ENCODE peak calls at places on chromosome X, in ten cellular contexts. E, S, P, D, V, J, X, Z, T and N are unnamed samples.

GRCh38 chrX:47210661-47211425 is 7.6 kb upstream of the CDK16 start:
- DNase-seq in V (no peak), D (no peak), S (peak; percentile 55), X (no peak), Z (no peak), P (no peak), E (no peak), J (no peak), T (no peak), N (no peak)

GRCh38 chrX:130163350-130163851 is 2.2 kb downstream of the AIFM1 start:
- DNase-seq in D (no peak), T (no peak), P (no peak), X (no peak), S (no peak), E (no peak), J (no peak), V (peak; percentile 8), Z (peak; percentile 25), N (no peak)

GRCh38 chrX:7027071-7027470 is 120.4 kb upstream of the STS start:
- DNase-seq in E (no peak), D (no peak), T (no peak), S (no peak), P (no peak), V (no peak), X (no peak), Z (no peak), J (no peak), N (no peak)

GRCh38 chrX:102063445-102064074 is 61.9 kb upstream of the TCEAL2 start:
- DNase-seq in Z (no peak), S (no peak), J (no peak), V (no peak), D (no peak), T (no peak), X (no peak), P (no peak), E (no peak), N (no peak)

GRCh38 chrX:14964500-14964899 is 91.3 kb downstream of the MOSPD2 start:
- DNase-seq in P (peak; percentile 13), E (no peak), S (no peak), Z (peak; percentile 33), V (no peak), J (no peak), T (no peak), X (no peak), D (peak; percentile 67), N (no peak)

GRCh38 chrX:27987862-27988646 is 6.8 kb upstream of the DCAF8L1 start:
- DNase-seq in Z (no peak), D (no peak), E (no peak), J (no peak), S (no peak), P (no peak), X (no peak), T (no peak), V (peak; percentile 5), N (peak; percentile 69)

GRCh38 chrX:70262952-70263567 is 3.1 kb upstream of the P2RY4 start:
- DNase-seq in Z (peak; percentile 18), P (peak; percentile 20), T (peak; percentile 63), D (peak; percentile 19), V (peak; percentile 23), E (peak; percentile 56), X (no peak), J (no peak), S (no peak), N (peak; percentile 68)

GRCh38 chrX:84188320-84188834 is 378 bp upstream of the RPS6KA6 start:
- DNase-seq in S (peak; percentile 79), X (peak; percentile 46), D (peak; percentile 53), V (no peak), T (peak; percentile 76), P (peak; percentile 2), J (peak; percentile 39), E (peak; percentile 78), Z (peak; percentile 60), N (peak; percentile 64)

GRCh38 chrX:103758555-103758954 is 18.1 kb upstream of the PLP1 start:
- DNase-seq in D (no peak), V (no peak), J (no peak), Z (no peak), P (no peak), E (no peak), X (no peak), S (no peak), T (no peak), N (no peak)

GRCh38 chrX:103754401-103754800 is 22.2 kb upstream of the PLP1 start:
- DNase-seq in E (peak; percentile 16), X (no peak), P (no peak), Z (no peak), J (no peak), S (no peak), V (no peak), T (no peak), D (no peak), N (no peak)

DNA sequence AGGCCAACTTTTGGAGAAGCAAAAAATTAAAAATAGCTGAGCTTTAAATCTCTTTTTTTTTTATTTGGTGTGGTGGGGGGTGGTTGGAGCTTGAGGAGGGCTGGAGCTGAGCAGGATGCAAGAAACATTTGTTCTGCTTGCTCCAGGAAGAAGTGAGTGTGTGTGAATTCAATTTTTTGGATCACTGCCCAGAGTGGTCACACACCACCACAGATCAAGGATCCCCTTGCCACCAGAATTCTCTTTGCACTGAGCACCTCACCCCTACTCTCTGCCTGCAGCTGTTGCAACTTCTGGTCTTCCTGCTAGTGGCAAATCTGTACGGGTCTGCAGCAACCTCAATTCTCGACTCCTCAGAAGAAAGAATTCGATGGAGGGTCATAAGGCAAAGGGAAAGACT is 19.9 kb upstream of the PLP1 start:
- DNase-seq in P (no peak), X (no peak), V (no peak), E (no peak), T (no peak), Z (no peak), D (no peak), J (no peak), S (no peak), N (no peak)
- H3K4me3 ChIP-seq in P (no peak overlapping the region), X (no peak overlapping the region), V (no peak overlapping the region), E (no peak overlapping the region), T (no peak overlapping the region), Z (no peak overlapping the region), D (no peak overlapping the region), J (no peak overlapping the region), S (no peak overlapping the region), N (no peak overlapping the region)

GRCh38 chrX:106898462-106898861 is 4.7 kb downstream of the RIPPLY1 start:
- DNase-seq in J (peak; percentile 24), V (peak; percentile 80), S (no peak), X (no peak), D (peak; percentile 42), Z (peak; percentile 37), T (no peak), E (no peak), P (peak; percentile 42), N (peak; percentile 62)
- TF ChIP-seq CTCF in J (peak; percentile 29), V (peak; percentile 73), S (peak; percentile 27), X (no peak), D (peak; percentile 35), Z (peak; percentile 41), T (peak; percentile 38), E (peak; percentile 28), P (peak; percentile 53), N (peak; percentile 30)

GRCh38 chrX:151973262-151973661 is 1.2 kb downstream of the GABRE start:
- DNase-seq in E (no peak), P (no peak), Z (peak; percentile 32), X (no peak), J (no peak), V (no peak), T (no peak), S (no peak), D (peak; percentile 19), N (no peak)

GRCh38 chrX:151973851-151974335 is 583 bp downstream of the GABRE start:
- DNase-seq in J (no peak), D (peak; percentile 43), S (peak; percentile 70), P (no peak), T (peak; percentile 74), Z (peak; percentile 24), X (peak; percentile 34), V (no peak), E (no peak), N (peak; percentile 17)

GRCh38 chrX:151975228-151975593 is 735 bp upstream of the GABRE start:
- DNase-seq in Z (no peak), X (no peak), S (no peak), T (no peak), P (no peak), J (no peak), V (no peak), E (no peak), D (no peak), N (no peak)

GRCh38 chrX:151975736-151976275 is 1.3 kb upstream of the GABRE start:
- DNase-seq in E (no peak), T (no peak), V (no peak), X (no peak), Z (no peak), D (no peak), J (no peak), P (no peak), S (no peak), N (no peak)

DNA sequence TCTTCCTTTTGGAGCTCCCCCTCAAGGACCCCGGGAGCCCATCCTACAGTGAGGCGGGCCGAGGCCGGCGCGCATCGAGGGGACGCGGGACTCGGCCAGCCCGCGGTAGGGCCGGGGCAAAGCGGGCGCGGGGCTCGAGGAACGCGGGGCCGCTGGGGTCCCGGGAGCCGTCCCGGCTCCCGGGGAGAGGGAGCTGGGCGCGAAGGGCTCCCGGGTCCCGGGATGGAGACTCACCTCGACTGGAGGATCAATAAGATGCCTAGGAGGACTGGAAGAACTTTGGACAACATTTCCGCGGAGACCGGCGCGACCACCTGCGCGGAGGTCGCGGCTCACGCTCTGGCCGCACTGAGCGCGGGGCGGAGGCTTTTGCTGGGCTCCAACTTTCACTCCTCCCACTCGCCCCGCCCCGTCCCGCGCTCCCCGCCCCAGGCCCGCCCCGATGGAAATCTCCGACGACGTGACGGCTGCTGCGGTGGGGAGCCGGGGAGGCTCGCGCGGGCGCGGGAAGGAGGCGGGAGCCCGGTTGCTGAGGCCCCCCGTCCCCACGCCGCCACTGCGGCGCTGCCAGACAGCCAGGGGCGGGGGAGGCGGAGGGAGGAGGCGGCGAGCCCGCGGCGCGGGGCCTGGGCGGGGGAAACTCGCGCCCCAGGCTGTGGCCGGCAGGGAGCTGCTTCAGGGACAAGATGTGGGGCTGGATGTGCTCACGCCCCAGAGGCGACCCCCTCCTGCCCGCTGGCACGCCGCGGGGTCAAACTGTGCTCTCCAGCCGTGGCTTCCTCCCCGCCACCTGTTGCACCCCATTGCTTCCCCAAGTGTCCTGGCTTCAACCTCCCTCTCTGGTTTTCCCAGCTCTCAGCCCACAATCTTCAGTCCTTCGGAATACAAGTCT is at the start of gene GABRE:
- DNase-seq in S (peak; percentile 83), J (no peak), E (no peak), Z (peak; percentile 58), X (peak; percentile 65), D (peak; percentile 42), T (peak; percentile 79), P (no peak), V (no peak), N (peak; percentile 65)
- H3K4me3 ChIP-seq in S (peak within 1 kb of the TSS; percentile 37), J (peak within 1 kb of the TSS; percentile 62), E (no peak within 1 kb of the TSS), Z (peak within 1 kb of the TSS; percentile 56), X (peak within 1 kb of the TSS; percentile 29), D (peak within 1 kb of the TSS; percentile 75), T (peak within 1 kb of the TSS; percentile 58), P (peak within 1 kb of the TSS; percentile 69), V (peak within 1 kb of the TSS; percentile 77), N (peak within 1 kb of the TSS; percentile 63)

GRCh38 chrX:2546496-2546895 is 45.7 kb upstream of the DHRSX start:
- DNase-seq in S (no peak), P (no peak), V (no peak), D (no peak), Z (no peak), E (no peak), X (no peak), J (no peak), T (no peak), N (no peak)

GRCh38 chrX:2549874-2550273 is 49.1 kb upstream of the DHRSX start:
- DNase-seq in Z (no peak), X (no peak), D (no peak), S (no peak), J (no peak), E (no peak), P (no peak), T (no peak), V (no peak), N (no peak)

GRCh38 chrX:2550288-2551020 is 49.7 kb upstream of the DHRSX start:
- DNase-seq in E (no peak), J (no peak), V (no peak), D (no peak), Z (no peak), X (no peak), P (no peak), S (no peak), T (no peak), N (no peak)

GRCh38 chrX:2547746-2548145 is 47.0 kb upstream of the DHRSX start:
- DNase-seq in J (no peak), D (no peak), E (no peak), Z (no peak), P (no peak), T (no peak), V (no peak), S (no peak), X (no peak), N (no peak)

DNA sequence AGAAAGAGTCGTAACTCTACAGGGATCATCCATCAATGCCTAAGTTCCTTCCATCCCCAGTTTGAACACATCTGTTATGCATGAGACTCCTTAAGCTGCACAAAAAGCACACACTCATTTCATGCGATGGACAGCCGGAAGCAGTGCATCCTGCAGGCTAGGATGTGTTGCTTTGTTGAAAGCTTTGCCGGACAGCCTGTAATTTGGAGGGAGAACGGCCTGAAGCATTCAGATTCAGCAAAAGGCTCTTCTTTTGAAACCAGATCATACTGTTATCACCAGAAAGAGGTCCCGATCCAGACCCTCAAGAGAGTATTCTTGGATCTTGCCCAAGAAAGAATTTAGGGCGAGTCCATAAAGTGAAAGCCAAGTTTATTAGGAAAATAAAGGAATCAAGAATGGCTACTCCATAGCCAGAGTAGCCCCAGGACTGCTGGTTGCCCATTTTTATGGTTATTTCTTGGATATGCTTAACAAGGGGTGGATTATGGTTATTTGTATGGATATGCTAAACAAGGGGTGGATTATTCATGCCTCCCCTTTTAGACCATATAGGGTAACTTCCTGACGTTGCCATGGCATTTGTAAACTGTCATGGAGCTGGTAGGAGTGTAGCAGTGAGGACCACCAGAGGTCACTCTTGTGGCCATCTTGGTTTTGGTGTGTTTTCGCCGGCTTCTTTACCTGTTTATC is 48.1 kb upstream of the DHRSX start:
- DNase-seq in X (no peak), P (no peak), J (no peak), Z (no peak), E (no peak), T (no peak), V (no peak), S (no peak), D (peak; percentile 10), N (no peak)
- TF ChIP-seq CTCF in X (no peak), P (no peak), J (no peak), Z (no peak), E (no peak), T (no peak), V (peak; percentile 31), S (no peak), D (no peak), N (no peak)